ENCODE peak calls at places on chromosomes 1 and 21, in five cellular contexts. One of them, this sample, is unnamed.

GRCh38 chr1:115679141-115679611 is 37.4 kb downstream of the VANGL1 start:
- DNase-seq in T-helper 17 cell: no peak
- DNase-seq in AG04449: no peak
- DNase-seq in activated naive CD4-positive, alpha-beta T cell treated with anti-CD3 and anti-CD28 coated beads, Interleukin-2, amount 10 ng/mL, durations not matched to agents 7 days and 5 days: no peak
- DNase-seq in testis: peak
- DNase-seq in this sample: peak

GRCh38 chr1:213989740-213990472 is 2.1 kb downstream of the PROX1 start:
- DNase-seq in T-helper 17 cell: no peak
- DNase-seq in AG04449: no peak
- DNase-seq in activated naive CD4-positive, alpha-beta T cell treated with anti-CD3 and anti-CD28 coated beads, Interleukin-2, amount 10 ng/mL, durations not matched to agents 7 days and 5 days: no peak
- DNase-seq in testis: peak
- DNase-seq in this sample: no peak

GRCh38 chr1:11151854-11152612 is 37.1 kb upstream of the ANGPTL7 start:
- DNase-seq in T-helper 17 cell: no peak
- DNase-seq in AG04449: no peak
- DNase-seq in activated naive CD4-positive, alpha-beta T cell treated with anti-CD3 and anti-CD28 coated beads, Interleukin-2, amount 10 ng/mL, durations not matched to agents 7 days and 5 days: no peak
- DNase-seq in testis: peak
- DNase-seq in this sample: no peak

GRCh38 chr21:37419228-37419906 is 52.8 kb downstream of the DYRK1A start:
- DNase-seq in T-helper 17 cell: no peak
- DNase-seq in AG04449: no peak
- DNase-seq in activated naive CD4-positive, alpha-beta T cell treated with anti-CD3 and anti-CD28 coated beads, Interleukin-2, amount 10 ng/mL, durations not matched to agents 7 days and 5 days: no peak
- DNase-seq in testis: no peak
- DNase-seq in this sample: no peak

GRCh38 chr1:99177465-99177864 is 86.8 kb upstream of the PLPPR4 start:
- DNase-seq in T-helper 17 cell: no peak
- DNase-seq in AG04449: no peak
- DNase-seq in activated naive CD4-positive, alpha-beta T cell treated with anti-CD3 and anti-CD28 coated beads, Interleukin-2, amount 10 ng/mL, durations not matched to agents 7 days and 5 days: no peak
- DNase-seq in testis: no peak
- DNase-seq in this sample: no peak

GRCh38 chr1:17167783-17168479 is 37.0 kb upstream of the PADI1 start:
- DNase-seq in T-helper 17 cell: no peak
- DNase-seq in AG04449: peak
- DNase-seq in activated naive CD4-positive, alpha-beta T cell treated with anti-CD3 and anti-CD28 coated beads, Interleukin-2, amount 10 ng/mL, durations not matched to agents 7 days and 5 days: no peak
- DNase-seq in testis: no peak
- DNase-seq in this sample: peak

GRCh38 chr1:22543679-22544078 is 19.6 kb upstream of the EPHA8 start:
- DNase-seq in T-helper 17 cell: no peak
- DNase-seq in AG04449: no peak
- DNase-seq in activated naive CD4-positive, alpha-beta T cell treated with anti-CD3 and anti-CD28 coated beads, Interleukin-2, amount 10 ng/mL, durations not matched to agents 7 days and 5 days: no peak
- DNase-seq in testis: no peak
- DNase-seq in this sample: no peak

GRCh38 chr1:179774033-179774432 is 30.9 kb downstream of the FAM163A start:
- DNase-seq in T-helper 17 cell: no peak
- DNase-seq in AG04449: no peak
- DNase-seq in activated naive CD4-positive, alpha-beta T cell treated with anti-CD3 and anti-CD28 coated beads, Interleukin-2, amount 10 ng/mL, durations not matched to agents 7 days and 5 days: no peak
- DNase-seq in testis: no peak
- DNase-seq in this sample: no peak

GRCh38 chr1:27789511-27790154 is 16.6 kb downstream of the STX12 start:
- DNase-seq in T-helper 17 cell: no peak
- DNase-seq in AG04449: no peak
- DNase-seq in activated naive CD4-positive, alpha-beta T cell treated with anti-CD3 and anti-CD28 coated beads, Interleukin-2, amount 10 ng/mL, durations not matched to agents 7 days and 5 days: no peak
- DNase-seq in testis: no peak
- DNase-seq in this sample: peak

GRCh38 chr1:1171551-1172340 is 1.9 kb upstream of the TTLL10 start:
- DNase-seq in T-helper 17 cell: peak
- DNase-seq in AG04449: no peak
- DNase-seq in activated naive CD4-positive, alpha-beta T cell treated with anti-CD3 and anti-CD28 coated beads, Interleukin-2, amount 10 ng/mL, durations not matched to agents 7 days and 5 days: peak
- DNase-seq in testis: no peak
- DNase-seq in this sample: no peak